ENCODE peak calls at places on chromosomes 11 and 22, in eight cellular contexts. One of them, this sample, is unnamed.

GRCh38 chr11:100777118-100777517 is 90.0 kb downstream of the ARHGAP42 start:
- DNase-seq in head of caudate nucleus: no peak
- DNase-seq in NCI-H1105 treated with DMSO at 0.1 percent for 48 hours: no peak
- DNase-seq in activated T-cell treated with anti-CD3 and anti-CD28 coated beads for 48 hours: no peak
- DNase-seq in natural killer cell treated with Interleukin-12 subunit alpha and Interleukin-12 subunit beta and Interleukin-15 and Interleukin-18, amount 100 ng/mL, for 72 hours: no peak
- DNase-seq in Daoy: peak
- DNase-seq in KG1: no peak
- DNase-seq in hepatic stellate cell: no peak
- DNase-seq in this sample: no peak

GRCh38 chr11:2584812-2585565 is 114.8 kb downstream of the KCNQ1OT1 start:
- DNase-seq in head of caudate nucleus: peak
- DNase-seq in NCI-H1105 treated with DMSO at 0.1 percent for 48 hours: no peak
- DNase-seq in activated T-cell treated with anti-CD3 and anti-CD28 coated beads for 48 hours: no peak
- DNase-seq in natural killer cell treated with Interleukin-12 subunit alpha and Interleukin-12 subunit beta and Interleukin-15 and Interleukin-18, amount 100 ng/mL, for 72 hours: peak
- DNase-seq in Daoy: peak
- DNase-seq in KG1: no peak
- DNase-seq in hepatic stellate cell: no peak
- DNase-seq in this sample: no peak

GRCh38 chr11:9802291-9802861 is 138.5 kb downstream of the SWAP70 start:
- DNase-seq in head of caudate nucleus: no peak
- DNase-seq in NCI-H1105 treated with DMSO at 0.1 percent for 48 hours: peak
- DNase-seq in activated T-cell treated with anti-CD3 and anti-CD28 coated beads for 48 hours: no peak
- DNase-seq in natural killer cell treated with Interleukin-12 subunit alpha and Interleukin-12 subunit beta and Interleukin-15 and Interleukin-18, amount 100 ng/mL, for 72 hours: no peak
- DNase-seq in Daoy: no peak
- DNase-seq in KG1: no peak
- DNase-seq in hepatic stellate cell: peak
- DNase-seq in this sample: no peak

GRCh38 chr11:107017433-107018227 is 646 bp downstream of the GUCY1A2 start:
- DNase-seq in head of caudate nucleus: peak
- DNase-seq in NCI-H1105 treated with DMSO at 0.1 percent for 48 hours: peak
- DNase-seq in activated T-cell treated with anti-CD3 and anti-CD28 coated beads for 48 hours: peak
- DNase-seq in natural killer cell treated with Interleukin-12 subunit alpha and Interleukin-12 subunit beta and Interleukin-15 and Interleukin-18, amount 100 ng/mL, for 72 hours: no peak
- DNase-seq in Daoy: peak
- DNase-seq in KG1: no peak
- DNase-seq in hepatic stellate cell: peak
- DNase-seq in this sample: peak

GRCh38 chr22:30876925-30877553 is 91.5 kb downstream of the MORC2 start:
- DNase-seq in head of caudate nucleus: peak
- DNase-seq in NCI-H1105 treated with DMSO at 0.1 percent for 48 hours: peak
- DNase-seq in activated T-cell treated with anti-CD3 and anti-CD28 coated beads for 48 hours: no peak
- DNase-seq in natural killer cell treated with Interleukin-12 subunit alpha and Interleukin-12 subunit beta and Interleukin-15 and Interleukin-18, amount 100 ng/mL, for 72 hours: no peak
- DNase-seq in Daoy: no peak
- DNase-seq in KG1: no peak
- DNase-seq in hepatic stellate cell: no peak
- DNase-seq in this sample: peak

GRCh38 chr22:20099099-20099711 is 16.7 kb upstream of the RANBP1 start:
- DNase-seq in head of caudate nucleus: no peak
- DNase-seq in NCI-H1105 treated with DMSO at 0.1 percent for 48 hours: no peak
- DNase-seq in activated T-cell treated with anti-CD3 and anti-CD28 coated beads for 48 hours: no peak
- DNase-seq in natural killer cell treated with Interleukin-12 subunit alpha and Interleukin-12 subunit beta and Interleukin-15 and Interleukin-18, amount 100 ng/mL, for 72 hours: peak
- DNase-seq in Daoy: no peak
- DNase-seq in KG1: no peak
- DNase-seq in hepatic stellate cell: no peak
- DNase-seq in this sample: no peak

GRCh38 chr11:68148071-68148805 is 27.1 kb upstream of the CHKA start:
- DNase-seq in head of caudate nucleus: no peak
- DNase-seq in NCI-H1105 treated with DMSO at 0.1 percent for 48 hours: no peak
- DNase-seq in activated T-cell treated with anti-CD3 and anti-CD28 coated beads for 48 hours: no peak
- DNase-seq in natural killer cell treated with Interleukin-12 subunit alpha and Interleukin-12 subunit beta and Interleukin-15 and Interleukin-18, amount 100 ng/mL, for 72 hours: no peak
- DNase-seq in Daoy: no peak
- DNase-seq in KG1: no peak
- DNase-seq in hepatic stellate cell: no peak
- DNase-seq in this sample: no peak

GRCh38 chr11:100932474-100933100 is 197.0 kb downstream of the PGR start:
- DNase-seq in head of caudate nucleus: no peak
- DNase-seq in NCI-H1105 treated with DMSO at 0.1 percent for 48 hours: peak
- DNase-seq in activated T-cell treated with anti-CD3 and anti-CD28 coated beads for 48 hours: no peak
- DNase-seq in natural killer cell treated with Interleukin-12 subunit alpha and Interleukin-12 subunit beta and Interleukin-15 and Interleukin-18, amount 100 ng/mL, for 72 hours: no peak
- DNase-seq in Daoy: peak
- DNase-seq in KG1: peak
- DNase-seq in hepatic stellate cell: peak
- DNase-seq in this sample: peak

GRCh38 chr22:50010676-50011446 is 1.7 kb downstream of the IL17REL start:
- DNase-seq in head of caudate nucleus: no peak
- DNase-seq in NCI-H1105 treated with DMSO at 0.1 percent for 48 hours: no peak
- DNase-seq in activated T-cell treated with anti-CD3 and anti-CD28 coated beads for 48 hours: no peak
- DNase-seq in natural killer cell treated with Interleukin-12 subunit alpha and Interleukin-12 subunit beta and Interleukin-15 and Interleukin-18, amount 100 ng/mL, for 72 hours: peak
- DNase-seq in Daoy: peak
- DNase-seq in KG1: no peak
- DNase-seq in hepatic stellate cell: no peak
- DNase-seq in this sample: no peak

GRCh38 chr22:26852176-26852575 is 194.8 kb downstream of the MIAT start:
- DNase-seq in head of caudate nucleus: no peak
- DNase-seq in NCI-H1105 treated with DMSO at 0.1 percent for 48 hours: no peak
- DNase-seq in activated T-cell treated with anti-CD3 and anti-CD28 coated beads for 48 hours: no peak
- DNase-seq in natural killer cell treated with Interleukin-12 subunit alpha and Interleukin-12 subunit beta and Interleukin-15 and Interleukin-18, amount 100 ng/mL, for 72 hours: no peak
- DNase-seq in Daoy: no peak
- DNase-seq in KG1: no peak
- DNase-seq in hepatic stellate cell: no peak
- DNase-seq in this sample: no peak

GRCh38 chr11:60206616-60207015 is 23.7 kb upstream of the MS4A6A start:
- DNase-seq in head of caudate nucleus: no peak
- DNase-seq in NCI-H1105 treated with DMSO at 0.1 percent for 48 hours: no peak
- DNase-seq in activated T-cell treated with anti-CD3 and anti-CD28 coated beads for 48 hours: peak
- DNase-seq in natural killer cell treated with Interleukin-12 subunit alpha and Interleukin-12 subunit beta and Interleukin-15 and Interleukin-18, amount 100 ng/mL, for 72 hours: no peak
- DNase-seq in Daoy: peak
- DNase-seq in KG1: no peak
- DNase-seq in hepatic stellate cell: no peak
- DNase-seq in this sample: no peak

GRCh38 chr11:126514061-126514713 is 158.7 kb downstream of the ST3GAL4 start:
- DNase-seq in head of caudate nucleus: no peak
- DNase-seq in NCI-H1105 treated with DMSO at 0.1 percent for 48 hours: no peak
- DNase-seq in activated T-cell treated with anti-CD3 and anti-CD28 coated beads for 48 hours: no peak
- DNase-seq in natural killer cell treated with Interleukin-12 subunit alpha and Interleukin-12 subunit beta and Interleukin-15 and Interleukin-18, amount 100 ng/mL, for 72 hours: no peak
- DNase-seq in Daoy: no peak
- DNase-seq in KG1: no peak
- DNase-seq in hepatic stellate cell: no peak
- DNase-seq in this sample: no peak

GRCh38 chr22:39721456-39722325 is 151.1 kb downstream of the CACNA1I start:
- DNase-seq in head of caudate nucleus: no peak
- DNase-seq in NCI-H1105 treated with DMSO at 0.1 percent for 48 hours: no peak
- DNase-seq in activated T-cell treated with anti-CD3 and anti-CD28 coated beads for 48 hours: no peak
- DNase-seq in natural killer cell treated with Interleukin-12 subunit alpha and Interleukin-12 subunit beta and Interleukin-15 and Interleukin-18, amount 100 ng/mL, for 72 hours: peak
- DNase-seq in Daoy: no peak
- DNase-seq in KG1: no peak
- DNase-seq in hepatic stellate cell: no peak
- DNase-seq in this sample: no peak

GRCh38 chr22:44550666-44551491 is 52.8 kb upstream of the RTL6 start:
- DNase-seq in head of caudate nucleus: no peak
- DNase-seq in NCI-H1105 treated with DMSO at 0.1 percent for 48 hours: no peak
- DNase-seq in activated T-cell treated with anti-CD3 and anti-CD28 coated beads for 48 hours: peak
- DNase-seq in natural killer cell treated with Interleukin-12 subunit alpha and Interleukin-12 subunit beta and Interleukin-15 and Interleukin-18, amount 100 ng/mL, for 72 hours: no peak
- DNase-seq in Daoy: peak
- DNase-seq in KG1: no peak
- DNase-seq in hepatic stellate cell: peak
- DNase-seq in this sample: peak

GRCh38 chr11:794766-795637 is 3.1 kb downstream of the SLC25A22 start:
- DNase-seq in head of caudate nucleus: peak
- DNase-seq in NCI-H1105 treated with DMSO at 0.1 percent for 48 hours: peak
- DNase-seq in activated T-cell treated with anti-CD3 and anti-CD28 coated beads for 48 hours: no peak
- DNase-seq in natural killer cell treated with Interleukin-12 subunit alpha and Interleukin-12 subunit beta and Interleukin-15 and Interleukin-18, amount 100 ng/mL, for 72 hours: no peak
- DNase-seq in Daoy: no peak
- DNase-seq in KG1: no peak
- DNase-seq in hepatic stellate cell: no peak
- DNase-seq in this sample: no peak

GRCh38 chr22:17777005-17777716 is 2.9 kb upstream of the BID start:
- DNase-seq in head of caudate nucleus: no peak
- DNase-seq in NCI-H1105 treated with DMSO at 0.1 percent for 48 hours: no peak
- DNase-seq in activated T-cell treated with anti-CD3 and anti-CD28 coated beads for 48 hours: peak
- DNase-seq in natural killer cell treated with Interleukin-12 subunit alpha and Interleukin-12 subunit beta and Interleukin-15 and Interleukin-18, amount 100 ng/mL, for 72 hours: peak
- DNase-seq in Daoy: peak
- DNase-seq in KG1: peak
- DNase-seq in hepatic stellate cell: no peak
- DNase-seq in this sample: peak

GRCh38 chr11:130673698-130674097 is 225.3 kb downstream of the ADAMTS15 start:
- DNase-seq in head of caudate nucleus: no peak
- DNase-seq in NCI-H1105 treated with DMSO at 0.1 percent for 48 hours: no peak
- DNase-seq in activated T-cell treated with anti-CD3 and anti-CD28 coated beads for 48 hours: no peak
- DNase-seq in natural killer cell treated with Interleukin-12 subunit alpha and Interleukin-12 subunit beta and Interleukin-15 and Interleukin-18, amount 100 ng/mL, for 72 hours: no peak
- DNase-seq in Daoy: no peak
- DNase-seq in KG1: no peak
- DNase-seq in hepatic stellate cell: no peak
- DNase-seq in this sample: peak

GRCh38 chr11:115226556-115226955 is 277.7 kb downstream of the CADM1 start:
- DNase-seq in head of caudate nucleus: no peak
- DNase-seq in NCI-H1105 treated with DMSO at 0.1 percent for 48 hours: no peak
- DNase-seq in activated T-cell treated with anti-CD3 and anti-CD28 coated beads for 48 hours: no peak
- DNase-seq in natural killer cell treated with Interleukin-12 subunit alpha and Interleukin-12 subunit beta and Interleukin-15 and Interleukin-18, amount 100 ng/mL, for 72 hours: no peak
- DNase-seq in Daoy: peak
- DNase-seq in KG1: no peak
- DNase-seq in hepatic stellate cell: no peak
- DNase-seq in this sample: no peak

GRCh38 chr11:81237139-81237538 is 1496.5 kb downstream of the FAM181B start:
- DNase-seq in head of caudate nucleus: no peak
- DNase-seq in NCI-H1105 treated with DMSO at 0.1 percent for 48 hours: peak
- DNase-seq in activated T-cell treated with anti-CD3 and anti-CD28 coated beads for 48 hours: no peak
- DNase-seq in natural killer cell treated with Interleukin-12 subunit alpha and Interleukin-12 subunit beta and Interleukin-15 and Interleukin-18, amount 100 ng/mL, for 72 hours: no peak
- DNase-seq in Daoy: peak
- DNase-seq in KG1: peak
- DNase-seq in hepatic stellate cell: no peak
- DNase-seq in this sample: peak

GRCh38 chr11:130710442-130711101 is 205.7 kb downstream of the SNX19 start:
- DNase-seq in head of caudate nucleus: no peak
- DNase-seq in NCI-H1105 treated with DMSO at 0.1 percent for 48 hours: no peak
- DNase-seq in activated T-cell treated with anti-CD3 and anti-CD28 coated beads for 48 hours: no peak
- DNase-seq in natural killer cell treated with Interleukin-12 subunit alpha and Interleukin-12 subunit beta and Interleukin-15 and Interleukin-18, amount 100 ng/mL, for 72 hours: no peak
- DNase-seq in Daoy: no peak
- DNase-seq in KG1: no peak
- DNase-seq in hepatic stellate cell: peak
- DNase-seq in this sample: no peak

GRCh38 chr22:45537734-45538181 is 35.1 kb downstream of the FBLN1 start:
- DNase-seq in head of caudate nucleus: peak
- DNase-seq in NCI-H1105 treated with DMSO at 0.1 percent for 48 hours: peak
- DNase-seq in activated T-cell treated with anti-CD3 and anti-CD28 coated beads for 48 hours: no peak
- DNase-seq in natural killer cell treated with Interleukin-12 subunit alpha and Interleukin-12 subunit beta and Interleukin-15 and Interleukin-18, amount 100 ng/mL, for 72 hours: no peak
- DNase-seq in Daoy: peak
- DNase-seq in KG1: no peak
- DNase-seq in hepatic stellate cell: peak
- DNase-seq in this sample: no peak

GRCh38 chr11:115711021-115711420 is 206.8 kb upstream of the CADM1 start:
- DNase-seq in head of caudate nucleus: no peak
- DNase-seq in NCI-H1105 treated with DMSO at 0.1 percent for 48 hours: no peak
- DNase-seq in activated T-cell treated with anti-CD3 and anti-CD28 coated beads for 48 hours: no peak
- DNase-seq in natural killer cell treated with Interleukin-12 subunit alpha and Interleukin-12 subunit beta and Interleukin-15 and Interleukin-18, amount 100 ng/mL, for 72 hours: no peak
- DNase-seq in Daoy: no peak
- DNase-seq in KG1: no peak
- DNase-seq in hepatic stellate cell: no peak
- DNase-seq in this sample: no peak